ENCODE peak calls at places on chromosome 12, in nine cellular contexts. F is CD14-positive monocyte, Z is HFFc6, P is RCC 7860, L is kidney tubule cell, H is GM23338, R is cardiac fibroblast, S is GM04504, E is pancreas. Y is an unnamed sample.

GRCh38 chr12:83027021-83027723 is 340.5 kb downstream of the TMTC2 start:
- DNase-seq in P (no peak), L (no peak), S (no peak), R (no peak), H (no peak), E (no peak), Z (no peak), F (no peak), Y (no peak)

GRCh38 chr12:97567619-97568110 is 105.1 kb downstream of the RMST start:
- DNase-seq in P (no peak), Z (no peak), L (peak), H (no peak), F (no peak), E (no peak), S (no peak), R (no peak), Y (no peak)

GRCh38 chr12:45131506-45131905 is 80.6 kb upstream of the DBX2 start:
- DNase-seq in Z (no peak), S (no peak), L (no peak), R (no peak), P (no peak), H (no peak), E (no peak), F (no peak), Y (no peak)

GRCh38 chr12:48973531-48973930 is 2.0 kb upstream of the WNT10B start:
- DNase-seq in R (no peak), E (no peak), S (no peak), H (no peak), F (no peak), P (no peak), L (no peak), Z (no peak), Y (no peak)

GRCh38 chr12:59389968-59390576 is 205.8 kb upstream of the SLC16A7 start:
- DNase-seq in L (no peak), E (peak), S (no peak), Z (no peak), R (no peak), P (no peak), F (no peak), H (peak), Y (no peak)

GRCh38 chr12:4518106-4518728 is 20.5 kb upstream of the RAD51AP1 start:
- DNase-seq in H (no peak), E (no peak), Z (peak), F (no peak), R (peak), S (no peak), P (peak), L (peak), Y (no peak)

GRCh38 chr12:19048943-19049342 is 80.6 kb upstream of the PLEKHA5 start:
- DNase-seq in S (no peak), E (no peak), R (no peak), H (no peak), Z (no peak), F (no peak), L (peak), P (peak), Y (no peak)

GRCh38 chr12:26524862-26525465 is 308.0 kb downstream of the ITPR2 start:
- DNase-seq in H (peak), S (no peak), P (peak), E (no peak), R (peak), L (peak), F (no peak), Z (peak), Y (no peak)

GRCh38 chr12:26810330-26810729 is 22.7 kb downstream of the ITPR2 start:
- DNase-seq in H (peak), E (peak), P (no peak), S (peak), F (no peak), R (peak), L (peak), Z (peak), Y (no peak)

GRCh38 chr12:117980621-117981020 is 11.8 kb upstream of the KSR2 start:
- DNase-seq in P (no peak), L (no peak), F (no peak), R (no peak), H (no peak), S (no peak), Z (no peak), E (no peak), Y (no peak)

GRCh38 chr12:52280796-52281560 is 6.5 kb downstream of the KRT86 start:
- DNase-seq in L (peak), E (no peak), F (no peak), H (no peak), P (peak), Z (peak), R (peak), S (peak), Y (no peak)

GRCh38 chr12:95351745-95352144 is 122.2 kb upstream of the METAP2 start:
- DNase-seq in F (no peak), H (peak), R (peak), P (no peak), S (no peak), Z (no peak), L (no peak), E (no peak), Y (no peak)

GRCh38 chr12:98532687-98533304 is 17.4 kb downstream of the TMPO start:
- DNase-seq in L (peak), S (no peak), Z (peak), F (no peak), R (peak), E (no peak), P (peak), H (peak), Y (no peak)

GRCh38 chr12:25151476-25151875 is 43.5 kb downstream of the DNAI7 start:
- DNase-seq in F (no peak), R (peak), E (no peak), Z (peak), L (peak), P (peak), S (peak), H (peak), Y (no peak)

GRCh38 chr12:121590476-121591143 is 9.8 kb upstream of the KDM2B start:
- DNase-seq in P (peak), H (peak), F (no peak), Z (peak), E (no peak), R (no peak), L (peak), S (no peak), Y (peak)

GRCh38 chr12:31728289-31728916 is 418 bp downstream of the AMN1 start:
- DNase-seq in F (no peak), L (peak), S (no peak), H (peak), Z (peak), P (no peak), E (no peak), R (no peak), Y (no peak)

GRCh38 chr12:131345521-131346436 is 365.1 kb upstream of the SFSWAP start:
- DNase-seq in Z (no peak), E (no peak), S (no peak), P (no peak), H (no peak), F (no peak), R (no peak), L (no peak), Y (no peak)

GRCh38 chr12:107351716-107352115 is 258.4 kb upstream of the CRY1 start:
- DNase-seq in R (no peak), F (no peak), E (no peak), Z (no peak), H (no peak), L (peak), S (no peak), P (peak), Y (no peak)

GRCh38 chr12:93502802-93503623 is 35.7 kb downstream of the MRPL42 start:
- DNase-seq in E (no peak), Z (peak), F (no peak), R (peak), H (peak), P (no peak), L (peak), S (no peak), Y (peak)

GRCh38 chr12:88145567-88146347 is 3.6 kb downstream of the TMTC3 start:
- DNase-seq in E (no peak), H (peak), P (no peak), S (no peak), L (no peak), F (no peak), Z (no peak), R (no peak), Y (no peak)

GRCh38 chr12:12788131-12788530 is 2.7 kb downstream of the APOLD1 start:
- DNase-seq in F (no peak), E (no peak), L (no peak), Z (no peak), H (no peak), P (no peak), R (peak), S (no peak), Y (no peak)

GRCh38 chr12:88306471-88307069 is 164.5 kb downstream of the TMTC3 start:
- DNase-seq in E (no peak), H (no peak), P (no peak), F (no peak), L (no peak), Z (no peak), R (peak), S (no peak), Y (no peak)

GRCh38 chr12:80802652-80803051 is 85.9 kb downstream of the MYF5 start:
- DNase-seq in Z (no peak), H (no peak), S (no peak), P (no peak), L (no peak), E (no peak), R (no peak), F (no peak), Y (no peak)

GRCh38 chr12:95836185-95836609 is 22.6 kb upstream of the SNRPF start:
- DNase-seq in F (no peak), L (peak), S (no peak), P (no peak), E (no peak), Z (peak), R (peak), H (no peak), Y (no peak)

Y was measured in CD4-positive, alpha-beta T cell.